ENCODE peak calls at places on chromosomes 13 and 19, in four cellular contexts. T is stimulated activated CD4-positive, alpha-beta T cell treated with anti-CD3 and anti-CD28 coated beads, Interleukin-4, amount 100 ng/mL, for 48 hours; Y is immature natural killer cell; D is GM12891. F is an unnamed sample.

GRCh38 chr19:45884682-45885555 is 1.0 kb downstream of the IRF2BP1 start:
- DNase-seq in T (no peak), Y (no peak), D (peak; percentile 57), F (peak; percentile 60)

GRCh38 chr19:4089946-4090345 is 23.2 kb upstream of the ZBTB7A start:
- DNase-seq in T (no peak), Y (no peak), D (no peak), F (no peak)

GRCh38 chr13:113769881-113770280 is 10.9 kb downstream of the TMEM255B start:
- DNase-seq in T (no peak), Y (no peak), D (no peak), F (no peak)

GRCh38 chr19:41785653-41786052 is 10.7 kb upstream of the CEACAM3 start:
- DNase-seq in T (peak; percentile 58), Y (peak; percentile 61), D (peak; percentile 71), F (peak; percentile 71)

GRCh38 chr13:51271528-51272070 is 49.4 kb downstream of the FAM124A start:
- DNase-seq in T (no peak), Y (no peak), D (no peak), F (no peak)

GRCh38 chr13:23790591-23791170 is 98.5 kb downstream of the MIPEP start:
- DNase-seq in T (no peak), Y (no peak), D (no peak), F (no peak)

GRCh38 chr13:84417426-84417825 is 535.2 kb upstream of the SLITRK1 start:
- DNase-seq in T (no peak), Y (no peak), D (no peak), F (no peak)

GRCh38 chr13:22893149-22893548 is 287.6 kb upstream of the SGCG start:
- DNase-seq in T (no peak), Y (no peak), D (no peak), F (no peak)

GRCh38 chr19:27796540-27796939 is 1416.4 kb downstream of the UQCRFS1 start:
- DNase-seq in T (no peak), Y (no peak), D (no peak), F (no peak)

GRCh38 chr19:46466536-46467199 is 4.7 kb downstream of the PNMA8A start:
- DNase-seq in T (no peak), Y (no peak), D (no peak), F (no peak)

GRCh38 chr13:60759499-60759898 is 362.5 kb downstream of the TDRD3 start:
- DNase-seq in T (no peak), Y (no peak), D (no peak), F (no peak)

F was measured in ecto neural progenitor cell.